ENCODE peak calls at places on chromosomes 3 and 15, in six cellular contexts. C is mammary epithelial cell; G is breast epithelium; D is CD8-positive, alpha-beta memory T cell; U is adrenal gland; S is CD8-positive, alpha-beta T cell. H is an unnamed sample. For H3K9me3, the result is how much of the 10 kb centered on the place peaks cover.

GRCh38 chr3:30481241-30481640 is 125.2 kb upstream of the TGFBR2 start:
- DNase-seq in C (no peak), G (no peak), D (no peak), U (no peak), S (no peak), H (no peak)

GRCh38 chr15:31248263-31248662 is 78.4 kb upstream of the KLF13 start:
- DNase-seq in C (no peak), G (no peak), D (no peak), U (no peak), S (no peak), H (no peak)

GRCh38 chr3:111768571-111769100 is 90.4 kb upstream of the PHLDB2 start:
- DNase-seq in C (peak), G (peak), D (no peak), U (no peak), S (no peak), H (no peak)

GRCh38 chr3:128971421-128971820 is 22.5 kb downstream of the CFAP92 start:
- DNase-seq in C (no peak), G (no peak), D (no peak), U (peak), S (no peak), H (no peak)

GRCh38 chr3:118540826-118541225 is 493.8 kb downstream of the IGSF11 start:
- DNase-seq in C (no peak), G (no peak), D (no peak), U (no peak), S (no peak), H (no peak)

GRCh38 chr15:81899024-81899423 is 146.8 kb downstream of the MEX3B start:
- DNase-seq in C (no peak), G (no peak), D (no peak), U (no peak), S (no peak), H (no peak)

GRCh38 chr15:83398591-83398990 is 48.5 kb upstream of the SH3GL3 start:
- DNase-seq in C (peak), G (no peak), D (no peak), U (no peak), S (no peak), H (no peak)

GRCh38 chr3:57777774-57778173 is 21.7 kb downstream of the SLMAP start:
- DNase-seq in C (no peak), G (no peak), D (no peak), U (no peak), S (no peak), H (no peak)

GRCh38 chr3:98972155-98972554 is 70.7 kb upstream of the DCBLD2 start:
- DNase-seq in C (peak), G (no peak), D (no peak), U (no peak), S (no peak), H (no peak)

GRCh38 chr15:60370105-60370803 is 27.5 kb downstream of the ANXA2 start:
- DNase-seq in C (no peak), G (no peak), D (no peak), U (peak), S (no peak), H (no peak)

GRCh38 chr3:62529230-62529629 is 155.9 kb upstream of the FEZF2 start:
- DNase-seq in C (peak), G (peak), D (no peak), U (peak), S (no peak), H (no peak)

GRCh38 chr15:66655997-66656396 is 46.0 kb upstream of the SMAD6 start:
- DNase-seq in C (peak), G (no peak), D (no peak), U (no peak), S (no peak), H (no peak)

GRCh38 chr15:37743826-37744225 is 190.6 kb upstream of the TMCO5A start:
- DNase-seq in C (no peak), G (no peak), D (no peak), U (no peak), S (no peak), H (no peak)

GRCh38 chr15:67319968-67320367 is 65.4 kb downstream of the IQCH start:
- DNase-seq in C (no peak), G (no peak), D (no peak), U (no peak), S (no peak), H (no peak)

GRCh38 chr3:182621435-182622240 is 171.7 kb upstream of the ATP11B start:
- DNase-seq in C (no peak), G (no peak), D (no peak), U (no peak), S (no peak), H (no peak)

GRCh38 chr15:65979316-65979715 is 110.0 kb downstream of the RAB11A start:
- DNase-seq in C (peak), G (no peak), D (no peak), U (peak), S (no peak), H (no peak)

GRCh38 chr15:90213818-90214204 is 12.7 kb downstream of the SEMA4B start:
- DNase-seq in C (no peak), G (no peak), D (no peak), U (no peak), S (no peak), H (no peak)

GRCh38 chr15:30023798-30024295 is 58.9 kb upstream of the GOLGA8J start:
- DNase-seq in C (no peak), G (no peak), D (no peak), U (no peak), S (no peak), H (no peak)

GRCh38 chr3:49013738-49014660 is 4.4 kb downstream of the DALRD3 start:
- DNase-seq in C (peak), G (no peak), D (no peak), U (no peak), S (peak), H (peak)

GRCh38 chr3:194877311-194878119 is 191.8 kb downstream of the FAM43A start:
- DNase-seq in C (no peak), G (no peak), D (no peak), U (no peak), S (no peak), H (no peak)

GRCh38 chr3:156341324-156341723 is 213.6 kb downstream of the SSR3 start:
- DNase-seq in C (no peak), G (no peak), D (no peak), U (no peak), S (no peak), H (no peak)

GRCh38 chr3:120459196-120459595 is 8.4 kb upstream of the FSTL1 start:
- DNase-seq in C (no peak), G (no peak), D (no peak), U (no peak), S (no peak), H (no peak)

GRCh38 chr3:194983121-194983520 is 287.8 kb downstream of the XXYLT1 start:
- DNase-seq in C (no peak), G (peak), D (no peak), U (no peak), S (no peak), H (no peak)

GRCh38 chr15:25065286-25065685 is 110.5 kb downstream of the SNRPN start:
- DNase-seq in C (no peak), G (no peak), D (no peak), U (no peak), S (no peak), H (no peak)

GRCh38 chr15:25065876-25066275 is 111.1 kb downstream of the SNRPN start:
- DNase-seq in C (no peak), G (no peak), D (no peak), U (no peak), S (no peak), H (no peak)

GRCh38 chr15:25068696-25069095 is 113.9 kb downstream of the SNRPN start:
- DNase-seq in C (no peak), G (no peak), D (no peak), U (no peak), S (no peak), H (no peak)

GRCh38 chr15:25067725-25068309 is 113.0 kb downstream of the SNRPN start:
- DNase-seq in C (no peak), G (no peak), D (no peak), U (no peak), S (no peak), H (no peak)

GRCh38 chr15:25066708-25067107 is 111.9 kb downstream of the SNRPN start:
- DNase-seq in C (no peak), G (no peak), D (no peak), U (no peak), S (no peak), H (no peak)
- H3K9me3 ChIP-seq in C (half or more), G (half or more), D (half or more), U (under half), S (half or more), H (half or more)

DNA sequence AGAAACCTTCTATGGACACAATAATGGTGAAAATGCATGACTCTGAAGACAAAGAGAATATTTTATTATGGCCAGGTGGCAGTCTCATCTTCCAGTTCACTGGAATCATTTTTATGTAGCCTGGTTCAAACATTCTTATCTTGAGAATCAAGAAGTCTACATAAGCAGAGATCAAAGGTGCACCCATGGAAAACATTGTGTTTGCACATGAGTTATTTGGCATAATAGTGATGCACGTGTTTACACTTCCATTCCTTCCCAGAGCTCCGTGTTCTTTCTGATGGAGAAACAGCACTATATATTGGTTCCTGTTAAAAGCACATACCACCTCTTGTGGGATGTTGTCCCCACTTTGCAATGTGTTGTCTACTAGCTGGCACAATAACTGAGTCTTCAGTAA is 572.2 kb downstream of the GRM7 start:
- DNase-seq in C (no peak), G (no peak), D (no peak), U (no peak), S (no peak), H (no peak)
- H3K9me3 ChIP-seq in C (under half), G (under half), D (under half), U (under half), S (under half), H (under half)

GRCh38 chr15:25192651-25193050 is 237.9 kb downstream of the SNRPN start:
- DNase-seq in C (no peak), G (no peak), D (no peak), U (no peak), S (no peak), H (no peak)
- H3K9me3 ChIP-seq in C (half or more), G (half or more), D (under half), U (under half), S (under half), H (under half)

DNA sequence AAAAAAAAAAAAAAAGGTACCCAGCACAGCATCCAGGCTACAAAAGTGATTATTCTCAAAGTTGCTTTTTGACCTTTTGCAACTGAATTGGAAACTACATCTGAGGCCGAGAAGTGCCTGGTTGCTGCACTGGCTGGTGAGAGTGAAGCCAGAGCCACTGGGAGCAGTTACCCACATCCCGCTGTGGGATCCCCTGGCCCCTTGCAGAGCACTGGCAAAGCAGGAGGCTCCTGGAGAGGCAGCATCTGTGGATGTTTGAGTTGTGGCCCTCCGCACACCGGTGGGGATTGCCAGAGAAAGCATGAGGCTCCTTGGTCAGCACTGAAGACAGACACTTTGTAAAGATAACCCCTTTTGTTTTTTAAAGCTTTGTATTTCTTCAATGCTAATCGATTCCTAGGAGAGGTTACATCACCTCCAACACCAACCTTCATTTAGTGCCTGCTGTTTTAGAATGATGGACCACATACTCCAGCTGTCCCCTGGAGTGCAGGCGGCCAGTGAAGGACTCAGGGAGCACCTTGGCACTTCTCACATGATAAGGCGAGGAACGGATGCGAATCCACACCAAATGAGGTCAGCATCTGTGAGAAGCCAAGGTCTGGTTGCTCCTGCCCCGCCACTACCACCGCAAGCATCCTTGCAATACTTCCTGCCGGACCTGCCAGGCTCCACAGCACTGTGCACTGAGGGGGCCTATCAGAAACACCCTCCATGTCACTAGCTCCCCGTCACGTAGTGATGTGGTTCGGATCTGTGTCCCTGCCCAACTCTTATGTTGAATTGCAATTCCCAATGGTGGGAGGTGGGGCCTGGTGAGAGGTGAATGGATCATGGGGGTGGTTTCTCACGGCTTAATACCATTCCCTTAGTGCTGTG is 256.5 kb downstream of the GABRB3 start:
- DNase-seq in C (no peak), G (no peak), D (no peak), U (no peak), S (no peak), H (no peak)
- H3K9me3 ChIP-seq in C (under half), G (under half), D (under half), U (under half), S (under half), H (under half)

GRCh38 chr15:46618984-46619383 is 984.2 kb downstream of the SQOR start:
- DNase-seq in C (no peak), G (no peak), D (no peak), U (no peak), S (no peak), H (no peak)

GRCh38 chr15:46616033-46616432 is 981.2 kb downstream of the SQOR start:
- DNase-seq in C (no peak), G (no peak), D (no peak), U (no peak), S (no peak), H (no peak)

DNA sequence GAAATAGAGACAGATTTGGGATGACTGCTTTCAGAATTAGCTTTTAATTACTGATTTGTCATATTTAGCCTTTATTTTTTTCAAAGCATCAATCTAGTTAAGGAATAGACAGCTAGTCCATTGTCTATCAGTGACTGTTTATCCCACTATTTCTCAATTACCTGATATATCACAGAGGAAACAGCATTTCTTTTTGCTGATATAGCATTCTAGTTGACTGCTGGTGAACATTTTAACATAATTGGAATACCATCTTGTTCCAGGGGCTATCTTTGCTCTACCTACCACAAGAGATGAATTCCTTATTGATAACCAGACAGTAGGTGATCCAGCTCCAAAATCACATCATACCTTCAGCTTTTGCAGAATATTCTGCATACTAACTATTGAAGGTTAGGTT is 982.7 kb downstream of the SQOR start:
- DNase-seq in C (no peak), G (no peak), D (no peak), U (no peak), S (no peak), H (no peak)
- H3K9me3 ChIP-seq in C (under half), G (under half), D (under half), U (under half), S (under half), H (under half)

H was measured in T-helper 17 cell.